ENCODE peak calls at places on chromosome 17, in four cellular contexts. One of them, this sample, is unnamed.

GRCh38 chr17:68101992-68102758 is 66.6 kb downstream of the KPNA2 start:
- DNase-seq in GM23248: peak; percentile 30
- DNase-seq in A549: no peak
- DNase-seq in adrenal gland: peak; percentile 29
- DNase-seq in this sample: no peak

GRCh38 chr17:77838748-77839147 is 119.8 kb upstream of the TNRC6C start:
- DNase-seq in GM23248: no peak
- DNase-seq in A549: no peak
- DNase-seq in adrenal gland: no peak
- DNase-seq in this sample: no peak

GRCh38 chr17:13864551-13864950 is 204.8 kb upstream of the COX10 start:
- DNase-seq in A549: no peak
- DNase-seq in GM23248: peak; percentile 83
- DNase-seq in adrenal gland: no peak
- DNase-seq in this sample: no peak

GRCh38 chr17:1005361-1005946 is 8.5 kb downstream of the TIMM22 start:
- DNase-seq in A549: no peak
- DNase-seq in GM23248: peak; percentile 38
- DNase-seq in adrenal gland: peak; percentile 81
- DNase-seq in this sample: peak; percentile 85

GRCh38 chr17:57534863-57535651 is 210.0 kb downstream of the CCDC182 start:
- DNase-seq in GM23248: no peak
- DNase-seq in A549: no peak
- DNase-seq in adrenal gland: peak; percentile 80
- DNase-seq in this sample: no peak

GRCh38 chr17:41967141-41967920 is 736 bp downstream of the CNP start:
- DNase-seq in GM23248: peak; percentile 58
- DNase-seq in A549: no peak
- DNase-seq in adrenal gland: peak; percentile 48
- DNase-seq in this sample: no peak

GRCh38 chr17:45649796-45650195 is 134.3 kb upstream of the CRHR1 start:
- DNase-seq in GM23248: no peak
- DNase-seq in A549: no peak
- DNase-seq in adrenal gland: no peak
- DNase-seq in this sample: no peak

GRCh38 chr17:39036009-39036408 is 68.8 kb upstream of the FBXO47 start:
- DNase-seq in GM23248: no peak
- DNase-seq in adrenal gland: no peak
- DNase-seq in A549: no peak
- DNase-seq in this sample: no peak

GRCh38 chr17:51638909-51639308 is 378.6 kb downstream of the UTP18 start:
- DNase-seq in A549: no peak
- DNase-seq in GM23248: no peak
- DNase-seq in adrenal gland: no peak
- DNase-seq in this sample: no peak

GRCh38 chr17:63405741-63406261 is 40.3 kb downstream of the CYB561 start:
- DNase-seq in A549: peak; percentile 63
- DNase-seq in GM23248: peak; percentile 85
- DNase-seq in adrenal gland: no peak
- DNase-seq in this sample: no peak

GRCh38 chr17:9905902-9906301 is 831 bp upstream of the RCVRN start:
- DNase-seq in A549: peak; percentile 72
- DNase-seq in GM23248: peak; percentile 68
- DNase-seq in adrenal gland: no peak
- DNase-seq in this sample: no peak

GRCh38 chr17:16888413-16889087 is 83.4 kb downstream of the TNFRSF13B start:
- DNase-seq in A549: no peak
- DNase-seq in adrenal gland: peak; percentile 1
- DNase-seq in GM23248: peak; percentile 61
- DNase-seq in this sample: no peak
- H3K27ac ChIP-seq in A549: no peak overlapping the region
- H3K27ac ChIP-seq in adrenal gland: no peak overlapping the region
- H3K27ac ChIP-seq in GM23248: no peak overlapping the region
- H3K27ac ChIP-seq in this sample: no peak overlapping the region

DNA sequence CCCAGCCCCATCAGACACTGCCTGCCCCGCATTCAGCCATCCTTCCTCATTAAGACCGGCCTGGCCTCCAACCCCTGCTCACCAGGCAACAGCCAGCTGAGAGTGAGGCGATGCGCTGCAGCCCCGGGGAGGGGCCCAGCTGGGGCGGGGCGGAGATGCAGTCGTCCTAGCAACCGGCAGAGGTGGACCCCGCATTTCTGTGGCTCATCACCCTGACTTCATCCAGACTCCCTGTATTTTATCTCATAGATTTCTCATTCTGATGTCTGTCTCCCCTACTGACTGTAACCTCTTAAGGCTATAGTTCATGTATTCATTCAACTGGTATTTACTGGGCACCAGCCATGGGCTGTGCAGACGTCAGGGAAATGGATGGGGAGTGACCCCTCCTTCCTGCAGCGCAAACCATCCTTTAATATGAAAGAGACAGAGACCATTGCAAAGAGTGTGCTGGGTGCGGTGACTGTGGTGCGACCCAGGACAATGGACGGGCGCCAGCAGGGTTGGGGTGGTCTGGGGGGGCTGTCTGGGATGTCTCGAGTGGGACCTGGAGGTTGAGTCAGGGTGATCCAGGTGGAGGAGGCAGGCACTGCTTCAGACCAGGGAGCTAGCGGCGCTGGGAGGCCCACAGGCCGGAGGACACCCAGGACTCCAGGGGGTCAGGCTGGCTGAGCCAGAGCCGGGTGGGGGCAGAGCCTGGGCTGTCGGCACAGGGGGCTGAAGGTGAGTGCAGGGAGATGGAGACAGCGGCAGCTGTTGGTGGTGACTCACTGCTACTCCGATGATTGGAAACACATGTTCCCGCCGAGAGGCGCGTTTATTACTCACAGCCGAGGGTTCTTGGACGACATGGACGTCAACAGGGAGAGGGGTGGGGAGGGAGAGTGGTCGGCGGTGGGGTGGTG is 10.5 kb upstream of the TIMP2 start:
- DNase-seq in GM23248: peak; percentile 99
- DNase-seq in adrenal gland: peak; percentile 42
- DNase-seq in A549: peak; percentile 84
- DNase-seq in this sample: peak; percentile 85
- H3K4me3 ChIP-seq in GM23248: peak overlapping the region; percentile 60
- H3K4me3 ChIP-seq in adrenal gland: no peak overlapping the region
- H3K4me3 ChIP-seq in A549: no peak overlapping the region
- H3K4me3 ChIP-seq in this sample: no peak overlapping the region

GRCh38 chr17:50393700-50394099 is 3.6 kb downstream of the LRRC59 start:
- DNase-seq in adrenal gland: no peak
- DNase-seq in GM23248: no peak
- DNase-seq in A549: no peak
- DNase-seq in this sample: no peak
- H3K27ac ChIP-seq in adrenal gland: no peak overlapping the region
- H3K27ac ChIP-seq in GM23248: no peak overlapping the region
- H3K27ac ChIP-seq in A549: no peak overlapping the region
- H3K27ac ChIP-seq in this sample: no peak overlapping the region

DNA sequence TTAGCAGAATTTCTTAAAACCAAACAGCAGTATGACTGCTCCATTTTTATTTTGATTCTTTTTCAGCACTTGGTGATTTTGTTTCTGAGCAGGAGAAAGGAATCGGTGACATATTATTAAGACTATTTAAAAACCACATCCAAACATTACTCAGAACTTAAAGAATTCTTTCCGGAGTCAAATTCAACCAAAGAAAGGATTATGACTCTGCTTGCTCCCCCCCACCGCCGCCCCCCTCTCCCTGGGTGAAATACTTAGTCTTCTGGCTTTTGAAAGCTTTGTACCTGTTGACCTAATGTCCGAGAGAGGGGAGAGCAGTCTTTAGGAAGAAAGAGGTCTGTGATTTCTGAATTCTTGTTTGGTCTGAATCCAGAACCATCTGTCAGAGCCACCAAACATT is 17.9 kb upstream of the COL1A1 start:
- DNase-seq in adrenal gland: no peak
- DNase-seq in GM23248: peak; percentile 92
- DNase-seq in A549: peak; percentile 71
- DNase-seq in this sample: no peak
- H3K4me3 ChIP-seq in adrenal gland: no peak overlapping the region
- H3K4me3 ChIP-seq in GM23248: peak overlapping the region; percentile 65
- H3K4me3 ChIP-seq in A549: peak overlapping the region; percentile 8
- H3K4me3 ChIP-seq in this sample: no peak overlapping the region

DNA sequence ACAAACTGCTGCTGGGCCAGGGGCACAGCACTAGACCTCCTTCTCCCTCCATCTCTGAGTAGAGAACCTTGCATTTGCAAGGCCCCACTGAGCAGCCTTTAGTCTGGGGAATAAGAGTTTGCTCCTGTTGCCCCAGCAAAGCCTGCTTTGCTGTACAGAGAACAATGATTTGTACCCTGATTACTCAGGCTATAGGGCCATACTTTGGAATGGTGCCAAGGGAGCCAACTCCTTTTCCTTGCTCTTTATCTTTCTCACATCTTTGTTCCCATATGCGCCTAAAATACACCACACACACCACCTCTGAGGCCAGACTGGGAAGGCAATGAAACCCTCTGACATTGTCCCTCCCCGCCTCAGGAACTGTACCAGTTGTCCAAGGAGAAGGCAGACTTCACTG is 21.2 kb downstream of the LIG3 start:
- DNase-seq in A549: no peak
- DNase-seq in GM23248: peak; percentile 22
- DNase-seq in adrenal gland: no peak
- DNase-seq in this sample: no peak
- H3K27ac ChIP-seq in A549: no peak overlapping the region
- H3K27ac ChIP-seq in GM23248: no peak overlapping the region
- H3K27ac ChIP-seq in adrenal gland: no peak overlapping the region
- H3K27ac ChIP-seq in this sample: no peak overlapping the region

DNA sequence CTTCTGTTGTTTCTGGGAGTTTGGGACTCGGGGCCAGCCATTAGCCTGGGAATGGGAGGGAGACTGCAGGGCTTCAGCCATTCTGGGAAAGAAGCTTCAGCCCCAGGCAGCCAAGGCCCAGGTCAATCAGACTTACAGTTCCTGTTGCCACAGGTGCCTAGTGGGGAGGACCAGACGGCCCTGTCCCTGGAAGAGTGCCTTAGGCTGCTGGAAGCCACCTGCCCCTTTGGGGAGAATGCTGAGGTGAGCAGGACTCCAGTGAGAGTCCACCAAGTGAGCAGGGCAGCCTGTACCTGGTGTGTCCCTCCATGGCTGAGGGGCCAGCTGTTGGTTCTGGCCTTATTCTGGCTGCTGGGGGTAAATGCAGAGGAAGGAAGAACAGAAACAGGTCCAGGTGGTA is 8.7 kb downstream of the NFE2L1 start:
- DNase-seq in adrenal gland: no peak
- DNase-seq in GM23248: no peak
- DNase-seq in A549: no peak
- DNase-seq in this sample: no peak
- H3K4me3 ChIP-seq in adrenal gland: no peak overlapping the region
- H3K4me3 ChIP-seq in GM23248: no peak overlapping the region
- H3K4me3 ChIP-seq in A549: no peak overlapping the region
- H3K4me3 ChIP-seq in this sample: no peak overlapping the region

GRCh38 chr17:69733171-69734014 is 318.9 kb downstream of the MAP2K6 start:
- DNase-seq in adrenal gland: no peak
- DNase-seq in A549: peak; percentile 8
- DNase-seq in GM23248: peak; percentile 91
- DNase-seq in this sample: peak; percentile 68
- H3K27ac ChIP-seq in adrenal gland: no peak overlapping the region
- H3K27ac ChIP-seq in A549: peak overlapping the region; percentile 15
- H3K27ac ChIP-seq in GM23248: peak overlapping the region; percentile 53
- H3K27ac ChIP-seq in this sample: no peak overlapping the region

GRCh38 chr17:48588519-48588918 is 1.5 kb downstream of the HOXB3 start:
- DNase-seq in A549: no peak
- DNase-seq in GM23248: peak; percentile 28
- DNase-seq in adrenal gland: no peak
- DNase-seq in this sample: no peak
- H3K4me3 ChIP-seq in A549: no peak overlapping the region
- H3K4me3 ChIP-seq in GM23248: no peak overlapping the region
- H3K4me3 ChIP-seq in adrenal gland: no peak overlapping the region
- H3K4me3 ChIP-seq in this sample: no peak overlapping the region

GRCh38 chr17:74374786-74375185 is 7.5 kb downstream of the GPR142 start:
- DNase-seq in GM23248: no peak
- DNase-seq in adrenal gland: no peak
- DNase-seq in A549: no peak
- DNase-seq in this sample: no peak
- H3K27ac ChIP-seq in GM23248: no peak overlapping the region
- H3K27ac ChIP-seq in adrenal gland: no peak overlapping the region
- H3K27ac ChIP-seq in A549: no peak overlapping the region
- H3K27ac ChIP-seq in this sample: no peak overlapping the region

GRCh38 chr17:60134396-60135159 is 15.2 kb upstream of the CA4 start:
- DNase-seq in A549: no peak
- DNase-seq in adrenal gland: no peak
- DNase-seq in GM23248: peak; percentile 64
- DNase-seq in this sample: peak; percentile 63

GRCh38 chr17:60138769-60139437 is 10.9 kb upstream of the CA4 start:
- DNase-seq in A549: no peak
- DNase-seq in GM23248: no peak
- DNase-seq in adrenal gland: no peak
- DNase-seq in this sample: peak; percentile 42

GRCh38 chr17:60135951-60136666 is 13.7 kb upstream of the CA4 start:
- DNase-seq in adrenal gland: no peak
- DNase-seq in A549: no peak
- DNase-seq in GM23248: no peak
- DNase-seq in this sample: peak; percentile 42

GRCh38 chr17:60137731-60138130 is 12.0 kb upstream of the CA4 start:
- DNase-seq in GM23248: no peak
- DNase-seq in A549: no peak
- DNase-seq in adrenal gland: no peak
- DNase-seq in this sample: no peak

GRCh38 chr17:60135160-60135950 is 14.4 kb upstream of the CA4 start:
- DNase-seq in A549: peak; percentile 99
- DNase-seq in GM23248: peak; percentile 93
- DNase-seq in adrenal gland: peak; percentile 89
- DNase-seq in this sample: peak; percentile 96
- H3K4me3 ChIP-seq in A549: peak overlapping the region; percentile 60
- H3K4me3 ChIP-seq in GM23248: peak overlapping the region; percentile 87
- H3K4me3 ChIP-seq in adrenal gland: no peak overlapping the region
- H3K4me3 ChIP-seq in this sample: peak overlapping the region; percentile 43